ENCODE peak calls at places on chromosomes 1 and 21, in four cellular contexts. E is HEK293T, U is BJ, H is GM20000. C is an unnamed sample.

GRCh38 chr1:64508521-64509096 is 38.7 kb downstream of the CACHD1 start:
- DNase-seq in U (no peak), E (no peak), H (no peak), C (no peak)

GRCh38 chr1:240385985-240386978 is 225.7 kb downstream of the GREM2 start:
- DNase-seq in E (no peak), U (peak), H (no peak), C (no peak)

GRCh38 chr1:46223472-46223943 is 20.4 kb downstream of the LURAP1 start:
- DNase-seq in H (peak), E (peak), U (peak), C (peak)

GRCh38 chr1:180309338-180309737 is 79.3 kb downstream of the LHX4 start:
- DNase-seq in H (no peak), E (no peak), U (no peak), C (peak)

GRCh38 chr1:28329395-28330153 is 734 bp downstream of the MED18 start:
- DNase-seq in U (no peak), H (no peak), E (no peak), C (peak)

GRCh38 chr1:7482772-7483495 is 288.2 kb upstream of the VAMP3 start:
- DNase-seq in H (no peak), U (no peak), E (no peak), C (no peak)

GRCh38 chr1:104380003-104380402 is 630.3 kb downstream of the AMY1C start:
- DNase-seq in U (no peak), H (no peak), E (no peak), C (no peak)

GRCh38 chr1:52631759-52632331 is 1.1 kb upstream of the SHISAL2A start:
- DNase-seq in E (no peak), H (no peak), U (no peak), C (no peak)

GRCh38 chr1:83929184-83929583 is 69.7 kb downstream of the TTLL7 start:
- DNase-seq in H (no peak), U (no peak), E (no peak), C (no peak)

GRCh38 chr1:96741335-96741734 is 19.8 kb downstream of the PTBP2 start:
- DNase-seq in E (no peak), U (no peak), H (no peak), C (no peak)

GRCh38 chr1:154360288-154360687 is 35.0 kb downstream of the ATP8B2 start:
- DNase-seq in U (no peak), E (no peak), H (no peak), C (no peak)

GRCh38 chr21:37060296-37060695 is 12.6 kb downstream of the PIGP start:
- DNase-seq in H (no peak), U (peak), E (peak), C (peak)

GRCh38 chr1:155888481-155888880 is 22.7 kb downstream of the RIT1 start:
- DNase-seq in H (no peak), U (no peak), E (no peak), C (no peak)

GRCh38 chr1:8602471-8603219 is 214.8 kb downstream of the RERE start:
- DNase-seq in H (no peak), U (no peak), E (no peak), C (no peak)

C was measured in lung microvascular endothelial cell.